ENCODE peak calls at places on chromosome 10, in ten cellular contexts. L is WERI-Rb-1, N is fibroblast of mammary gland, B is GM12865, U is Panc1, T is mucosa of descending colon, K is HepG2, D is body of pancreas, X is mammary epithelial cell, S is left lung. G is an unnamed sample.
A peak's percentile ranks its signal among the peaks of the same experiment; 100 is the strongest.

GRCh38 chr10:122258136-122259074 is 12.7 kb upstream of the BTBD16 start:
- DNase-seq in S (no peak), D (no peak), B (no peak), L (no peak), T (no peak), U (no peak), X (no peak), K (no peak), N (no peak), G (no peak)

GRCh38 chr10:34794835-34795234 is 20.3 kb downstream of the PARD3 start:
- DNase-seq in X (no peak), L (no peak), B (no peak), T (no peak), N (no peak), S (no peak), K (no peak), D (no peak), U (no peak), G (no peak)

GRCh38 chr10:121357323-121357835 is 240.9 kb downstream of the FGFR2 start:
- DNase-seq in U (no peak), S (no peak), X (no peak), T (no peak), L (no peak), K (no peak), B (no peak), D (no peak), N (no peak), G (no peak)

GRCh38 chr10:51815723-51816122 is 116.3 kb upstream of the CSTF2T start:
- DNase-seq in L (peak; percentile 8), U (no peak), D (no peak), N (no peak), T (no peak), X (no peak), S (no peak), B (no peak), K (no peak), G (no peak)

GRCh38 chr10:109386921-109387320 is 536.4 kb downstream of the XPNPEP1 start:
- DNase-seq in S (no peak), T (no peak), X (no peak), K (no peak), D (no peak), L (no peak), N (no peak), U (no peak), B (no peak), G (no peak)

GRCh38 chr10:126130291-126130710 is 233.9 kb downstream of the FANK1 start:
- DNase-seq in N (peak; percentile 82), D (peak; percentile 15), S (no peak), U (no peak), X (no peak), T (peak; percentile 59), L (no peak), K (no peak), B (no peak), G (no peak)

GRCh38 chr10:29517352-29517923 is 117.3 kb downstream of the SVIL start:
- DNase-seq in B (peak; percentile 29), T (no peak), X (no peak), D (peak; percentile 36), N (peak; percentile 41), U (no peak), S (no peak), K (peak; percentile 43), L (peak; percentile 41), G (no peak)

GRCh38 chr10:86603256-86603655 is 51.1 kb upstream of the OPN4 start:
- DNase-seq in X (peak; percentile 32), S (no peak), U (no peak), T (no peak), D (no peak), L (no peak), N (no peak), B (no peak), K (peak; percentile 60), G (no peak)

GRCh38 chr10:74011016-74011415 is 13.1 kb downstream of the VCL start:
- DNase-seq in K (no peak), B (no peak), T (no peak), L (no peak), N (no peak), U (no peak), S (no peak), X (no peak), D (no peak), G (no peak)

GRCh38 chr10:96579133-96579532 is 7.7 kb downstream of the TM9SF3 start:
- DNase-seq in X (no peak), N (no peak), T (no peak), K (no peak), U (no peak), L (no peak), S (no peak), D (no peak), B (no peak), G (no peak)
- H3K4me3 ChIP-seq in X (no peak overlapping the region), N (no peak overlapping the region), T (no peak overlapping the region), K (no peak overlapping the region), U (no peak overlapping the region), L (no peak overlapping the region), S (no peak overlapping the region), D (no peak overlapping the region), B (no peak overlapping the region), G (no peak overlapping the region)

DNA sequence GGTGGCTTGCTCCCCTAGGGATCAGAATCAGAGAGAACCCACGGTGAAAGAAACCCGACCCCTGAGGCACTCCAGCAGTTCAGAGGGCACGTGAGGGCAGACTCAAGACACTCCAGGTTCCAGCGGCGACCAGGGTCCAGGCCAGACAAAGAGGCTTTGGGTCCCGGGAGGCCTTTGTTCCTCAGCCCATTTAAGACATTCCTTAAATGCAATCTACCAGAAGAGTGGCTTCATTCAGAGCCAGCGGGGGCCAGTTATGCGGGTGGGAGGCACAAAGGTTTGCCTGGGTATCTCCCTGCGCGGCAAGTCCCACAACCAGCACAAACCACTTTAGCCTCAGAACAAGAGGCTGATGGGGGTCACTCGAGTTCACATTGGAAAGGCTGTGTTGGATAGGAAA is 53.6 kb downstream of the AFAP1L2 start:
- DNase-seq in D (no peak), T (no peak), B (no peak), U (no peak), L (no peak), X (no peak), N (no peak), S (no peak), K (no peak), G (no peak)
- TF ChIP-seq CTCF in D (no peak), T (no peak), B (no peak), U (no peak), L (no peak), X (no peak), N (no peak), S (no peak), K (no peak), G (no peak)

DNA sequence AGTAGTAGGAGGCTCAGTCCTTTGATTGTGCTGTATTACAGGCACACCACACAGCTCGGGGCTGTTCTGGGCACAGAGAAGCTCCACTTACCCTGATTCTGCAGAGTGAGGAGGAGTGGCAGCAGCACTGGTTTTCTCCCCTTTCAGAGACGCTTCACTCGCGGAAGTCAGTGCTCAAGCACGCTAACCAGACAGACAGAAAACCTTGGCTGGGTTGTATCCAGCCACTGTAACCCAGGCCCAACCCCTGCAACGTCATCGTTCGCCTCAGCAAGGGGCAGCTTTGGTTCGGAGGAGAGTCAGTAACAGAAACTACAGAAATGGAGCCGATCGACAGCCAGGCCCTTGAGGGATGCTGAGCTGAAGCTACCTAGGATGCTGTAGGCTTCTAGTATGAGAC is 171.0 kb downstream of the SLC16A9 start:
- DNase-seq in S (no peak), N (no peak), X (no peak), D (no peak), B (no peak), K (no peak), U (no peak), T (no peak), L (no peak), G (no peak)
- H3K4me3 ChIP-seq in S (no peak overlapping the region), N (no peak overlapping the region), X (no peak overlapping the region), D (no peak overlapping the region), B (no peak overlapping the region), K (no peak overlapping the region), U (no peak overlapping the region), T (no peak overlapping the region), L (no peak overlapping the region), G (no peak overlapping the region)

DNA sequence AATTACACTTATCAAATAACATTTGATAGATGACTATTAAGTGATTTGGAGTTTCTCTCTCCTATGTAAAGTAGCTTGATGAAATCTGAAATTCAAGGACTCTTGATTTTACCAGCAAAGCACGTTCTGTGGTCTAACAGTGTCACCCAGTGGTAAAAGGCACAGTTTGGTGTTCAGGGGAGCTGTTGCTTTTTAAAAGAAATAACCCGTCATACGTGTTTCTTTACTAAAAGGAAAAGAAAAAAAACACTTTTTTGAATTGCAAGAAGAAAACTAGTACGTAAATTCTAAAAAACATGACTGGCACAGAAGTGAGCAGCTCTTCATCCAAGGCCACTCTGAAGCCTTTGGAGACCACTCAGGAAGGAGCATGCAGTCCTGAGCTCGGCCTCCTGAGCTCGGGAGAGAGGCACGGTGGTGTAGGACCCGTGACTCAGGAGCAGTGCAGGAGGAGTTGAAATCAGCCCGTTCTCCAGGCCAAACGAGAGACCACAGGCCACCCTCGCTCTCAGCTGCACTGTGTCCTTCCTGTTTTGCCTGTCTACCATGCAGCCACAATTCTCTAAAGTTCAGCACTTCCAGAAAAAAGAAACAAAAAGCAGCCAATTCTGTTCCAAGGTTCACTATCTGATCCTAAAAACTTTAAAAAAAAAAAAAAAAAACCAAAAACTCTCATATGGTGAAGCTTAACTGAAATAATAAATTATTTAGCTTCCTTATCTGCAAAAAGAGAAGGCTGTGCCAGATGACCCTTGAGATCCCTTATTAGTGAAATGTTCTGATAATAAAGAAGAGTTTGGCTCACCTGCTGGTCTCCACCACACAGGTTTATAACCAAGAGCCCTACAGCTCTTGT is 212.6 kb upstream of the FRMD4A start:
- DNase-seq in S (peak; percentile 62), X (no peak), D (peak; percentile 54), B (peak; percentile 52), L (no peak), K (no peak), T (no peak), N (peak; percentile 44), U (no peak), G (no peak)
- TF ChIP-seq CTCF in S (peak; percentile 9), X (no peak), D (peak; percentile 77), B (peak; percentile 38), L (no peak), K (peak; percentile 38), T (no peak), N (peak; percentile 27), U (peak; percentile 30), G (peak; percentile 8)

DNA sequence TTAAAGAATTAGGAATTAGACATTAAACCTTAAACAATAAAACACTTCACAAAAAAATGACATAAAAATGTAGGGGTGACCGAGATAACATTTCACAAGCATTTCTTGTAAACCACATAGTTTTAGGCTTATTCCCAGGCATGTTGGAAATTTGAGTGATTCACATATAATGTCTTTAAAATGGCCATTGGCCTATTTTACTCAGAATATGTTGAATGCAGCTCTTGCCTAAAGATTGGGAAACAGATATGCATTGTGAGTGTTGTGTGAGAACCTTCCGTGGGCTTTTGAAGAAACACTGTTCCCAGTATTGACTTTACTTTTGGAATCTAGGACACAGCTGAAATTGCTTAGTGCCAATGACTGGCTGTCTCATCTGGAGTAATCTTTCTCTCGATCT is 79.6 kb downstream of the ARL5B start:
- DNase-seq in D (no peak), T (no peak), L (no peak), K (no peak), U (no peak), B (no peak), S (no peak), N (peak; percentile 79), X (no peak), G (peak; percentile 15)
- H3K4me3 ChIP-seq in D (no peak overlapping the region), T (no peak overlapping the region), L (no peak overlapping the region), K (no peak overlapping the region), U (no peak overlapping the region), B (no peak overlapping the region), S (no peak overlapping the region), N (no peak overlapping the region), X (no peak overlapping the region), G (no peak overlapping the region)